ENCODE peak calls at places on chromosomes 6 and 20, in six cellular contexts. F is GM12878; Y is heart right ventricle; A is CD4-positive, CD25-positive, alpha-beta regulatory T cell; W is fibroblast of lung; U is left ventricle myocardium inferior. H is an unnamed sample.

GRCh38 chr6:5665173-5665572 is 341.6 kb downstream of the NRN1 start:
- DNase-seq in F (no peak), Y (no peak), A (peak; percentile 58), W (no peak), U (no peak), H (no peak)

GRCh38 chr6:163732479-163732878 is 318.0 kb downstream of the QKI start:
- DNase-seq in F (no peak), Y (no peak), A (no peak), W (no peak), U (no peak), H (no peak)

GRCh38 chr6:156279306-156279969 is 497.7 kb upstream of the ARID1B start:
- DNase-seq in F (peak; percentile 28), Y (no peak), A (no peak), W (no peak), U (no peak), H (no peak)

GRCh38 chr6:20056350-20056992 is 155.8 kb downstream of the MBOAT1 start:
- DNase-seq in F (peak; percentile 8), Y (no peak), A (no peak), W (peak; percentile 70), U (no peak), H (peak; percentile 86)

GRCh38 chr6:63787021-63787420 is 151.4 kb downstream of the PHF3 start:
- DNase-seq in F (no peak), Y (no peak), A (no peak), W (no peak), U (no peak), H (no peak)

GRCh38 chr6:20933057-20933792 is 399.0 kb downstream of the CDKAL1 start:
- DNase-seq in F (no peak), Y (no peak), A (no peak), W (no peak), U (no peak), H (no peak)

GRCh38 chr6:151589667-151590066 is 95.8 kb downstream of the CCDC170 start:
- DNase-seq in F (no peak), Y (no peak), A (no peak), W (no peak), U (no peak), H (no peak)

GRCh38 chr6:20319520-20320357 is 81.9 kb upstream of the E2F3 start:
- DNase-seq in F (peak; percentile 98), Y (peak; percentile 32), A (peak; percentile 85), W (no peak), U (no peak), H (no peak)

GRCh38 chr6:157519255-157520116 is 138.5 kb downstream of the ZDHHC14 start:
- DNase-seq in F (no peak), Y (no peak), A (no peak), W (no peak), U (no peak), H (no peak)

GRCh38 chr20:59629141-59630045 is 25.1 kb downstream of the PHACTR3 start:
- DNase-seq in F (no peak), Y (no peak), A (no peak), W (no peak), U (no peak), H (no peak)

GRCh38 chr6:121055572-121056163 is 278.6 kb downstream of the TBC1D32 start:
- DNase-seq in F (peak; percentile 4), Y (no peak), A (peak; percentile 26), W (peak; percentile 65), U (no peak), H (peak; percentile 86)

GRCh38 chr20:32918751-32919150 is 60.0 kb downstream of the EFCAB8 start:
- DNase-seq in F (no peak), Y (no peak), A (no peak), W (no peak), U (no peak), H (no peak)

GRCh38 chr6:30463651-30464618 is 25.4 kb upstream of the HLA-E start:
- DNase-seq in F (peak; percentile 15), Y (peak; percentile 42), A (peak; percentile 64), W (peak; percentile 58), U (peak; percentile 40), H (no peak)
- H3K27me3 ChIP-seq in F (peaks cover 39% of the 10 kb centered on the region), Y (peaks cover 95% of the 10 kb centered on the region), A (peaks cover 77% of the 10 kb centered on the region), W (peaks cover 82% of the 10 kb centered on the region), U (peaks cover 97% of the 10 kb centered on the region), H (peaks cover 94% of the 10 kb centered on the region)

DNA sequence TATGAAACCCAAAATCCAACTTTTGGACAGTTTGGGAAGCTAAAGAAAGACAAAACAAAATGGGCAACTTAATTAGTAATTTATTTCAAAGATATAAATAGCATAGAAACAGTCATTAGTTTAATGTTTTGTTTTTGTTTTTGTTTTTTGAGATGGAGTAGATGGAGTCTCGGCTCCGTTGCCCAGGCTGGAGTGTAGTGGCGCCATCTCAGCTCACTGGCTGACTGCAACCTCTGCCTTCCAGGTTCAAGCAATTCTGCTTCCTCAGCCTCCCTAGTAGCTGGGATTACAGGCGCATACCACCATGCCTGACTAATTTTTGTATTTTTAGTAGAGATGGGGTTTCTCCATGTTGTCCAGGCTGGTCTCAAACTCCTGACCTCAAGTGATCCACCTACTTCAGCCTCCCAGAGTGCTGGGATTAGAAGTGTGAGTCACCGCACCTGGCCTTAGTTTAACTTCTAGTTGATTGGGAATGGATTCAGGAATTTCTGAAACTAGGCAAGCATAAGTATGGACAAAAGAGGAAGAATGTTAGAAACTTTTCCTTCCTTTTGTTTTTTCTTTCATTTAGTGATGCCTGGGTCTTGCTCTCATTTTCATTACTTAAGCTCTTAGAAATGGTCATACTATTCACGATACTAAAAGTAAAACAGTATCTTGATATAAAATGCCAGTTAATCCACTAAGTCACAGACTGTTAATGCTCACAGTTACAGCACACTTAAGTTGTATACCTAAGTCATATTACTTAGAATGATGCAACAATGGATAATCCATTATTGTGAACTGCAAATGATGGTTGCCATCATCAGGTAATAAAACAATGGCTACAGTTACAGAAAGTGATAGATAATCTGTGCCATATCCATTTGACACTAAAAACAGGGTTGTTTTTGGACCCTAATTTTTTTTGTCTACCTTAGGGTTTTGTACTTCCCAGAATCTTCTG is 8.2 kb downstream of the SENP6 start:
- DNase-seq in F (no peak), Y (no peak), A (no peak), W (peak; percentile 18), U (no peak), H (peak; percentile 54)
- H3K4me1 ChIP-seq in F (peaks cover 34% of the 10 kb centered on the region), Y (peaks cover 74% of the 10 kb centered on the region), A (peaks cover 66% of the 10 kb centered on the region), W (peaks cover 2% of the 10 kb centered on the region), U (peaks cover 93% of the 10 kb centered on the region), H (peaks cover 54% of the 10 kb centered on the region)

GRCh38 chr20:38195521-38195920 is 30.5 kb upstream of the TGM2 start:
- DNase-seq in F (no peak), Y (no peak), A (no peak), W (no peak), U (no peak), H (no peak)

GRCh38 chr20:38196592-38196991 is 31.5 kb upstream of the TGM2 start:
- DNase-seq in F (no peak), Y (peak; percentile 77), A (no peak), W (peak; percentile 89), U (peak; percentile 82), H (peak; percentile 91)

GRCh38 chr20:38198238-38198861 is 33.3 kb upstream of the TGM2 start:
- DNase-seq in F (no peak), Y (no peak), A (no peak), W (no peak), U (no peak), H (no peak)

GRCh38 chr20:38196016-38196415 is 30.9 kb upstream of the TGM2 start:
- DNase-seq in F (no peak), Y (no peak), A (no peak), W (no peak), U (no peak), H (no peak)

DNA sequence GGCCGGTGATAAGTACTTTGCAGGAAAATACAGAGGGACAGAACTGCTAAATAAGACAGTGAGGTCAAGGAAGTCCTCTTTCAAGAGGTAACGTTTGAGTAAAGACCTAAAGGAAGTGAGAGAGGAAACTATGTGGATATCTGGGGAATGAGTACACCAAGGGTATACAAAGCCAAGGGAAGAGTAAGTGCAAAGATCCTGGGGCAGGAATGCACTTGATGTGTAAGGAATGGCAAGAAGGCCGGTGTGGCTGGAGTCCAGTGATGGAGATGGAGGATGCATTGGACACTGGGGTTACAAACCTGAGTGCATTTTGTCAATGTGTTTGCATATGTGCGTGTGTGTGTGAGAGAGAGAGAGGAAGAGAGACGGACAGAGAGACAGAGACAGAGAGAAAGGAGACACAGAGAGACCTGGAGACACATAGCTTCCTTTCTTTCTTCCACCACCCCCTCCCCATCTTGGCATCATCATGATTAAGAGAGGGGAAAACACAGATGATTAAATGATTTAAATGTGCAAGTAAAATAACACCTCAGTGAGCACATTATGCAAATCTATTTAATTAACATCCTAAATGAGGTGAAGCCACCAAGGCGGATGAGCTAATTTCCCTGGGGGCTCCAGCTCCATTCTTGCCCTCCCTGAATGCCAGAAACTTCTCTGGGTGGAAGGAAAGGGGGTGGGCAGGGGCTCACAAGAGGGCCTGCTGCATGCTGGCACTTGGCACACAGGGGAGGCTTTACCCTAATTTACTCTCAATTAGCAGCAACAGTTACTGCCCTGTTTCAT is 32.3 kb upstream of the TGM2 start:
- DNase-seq in F (no peak), Y (no peak), A (no peak), W (no peak), U (no peak), H (no peak)
- H3K4me3 ChIP-seq in F (no peak overlapping the region), Y (no peak overlapping the region), A (no peak overlapping the region), W (no peak overlapping the region), U (no peak overlapping the region), H (no peak overlapping the region)

DNA sequence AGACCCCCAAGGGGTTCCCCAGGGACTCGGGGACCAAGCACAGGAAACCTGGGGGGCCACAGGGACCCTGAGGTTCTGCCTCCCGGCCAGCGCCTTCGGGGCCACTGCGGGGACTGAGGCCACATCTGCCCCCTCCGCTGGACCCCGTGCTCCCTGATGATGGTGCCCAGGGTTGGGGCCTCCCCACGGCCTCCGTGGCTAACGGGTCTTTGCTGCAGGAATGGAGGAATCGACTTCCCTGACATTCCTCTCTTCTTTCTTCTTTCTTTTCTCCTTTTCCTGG is 330.2 kb downstream of the TAF4 start:
- DNase-seq in F (no peak), Y (no peak), A (no peak), W (no peak), U (no peak), H (no peak)
- H3K27me3 ChIP-seq in F (no peaks in the 10 kb centered on the region), Y (peaks cover 17% of the 10 kb centered on the region), A (no peaks in the 10 kb centered on the region), W (peaks cover 14% of the 10 kb centered on the region), U (peaks cover 97% of the 10 kb centered on the region), H (peaks cover 30% of the 10 kb centered on the region)

GRCh38 chr6:15243994-15244604 is 1.8 kb upstream of the JARID2 start:
- DNase-seq in F (no peak), Y (no peak), A (no peak), W (no peak), U (no peak), H (no peak)
- H3K4me1 ChIP-seq in F (no peaks in the 10 kb centered on the region), Y (peaks cover 36% of the 10 kb centered on the region), A (peaks cover 27% of the 10 kb centered on the region), W (no peaks in the 10 kb centered on the region), U (peaks cover 64% of the 10 kb centered on the region), H (peaks cover 22% of the 10 kb centered on the region)

DNA sequence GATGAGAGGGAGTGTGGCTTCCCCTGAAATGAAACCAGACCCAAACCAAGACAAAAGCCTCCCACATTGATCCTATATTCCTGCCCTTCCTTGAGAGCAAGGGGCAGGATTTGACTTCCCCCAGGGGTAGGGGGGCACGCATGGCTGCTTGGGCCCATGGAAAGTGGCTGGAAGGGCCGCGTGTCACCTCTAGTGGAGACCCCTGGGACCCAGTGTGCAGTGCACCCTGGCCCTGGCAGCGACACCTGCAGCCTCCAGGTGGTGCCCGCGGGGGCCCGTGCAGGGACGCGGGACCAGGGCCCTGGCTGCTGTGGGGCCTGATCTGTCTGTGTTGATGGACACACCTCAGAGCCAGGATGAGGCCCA is 18.0 kb upstream of the SLCO4A1 start:
- DNase-seq in F (no peak), Y (no peak), A (no peak), W (no peak), U (no peak), H (no peak)
- H3K4me3 ChIP-seq in F (peak overlapping the region; percentile 38), Y (peak overlapping the region; percentile 23), A (no peak overlapping the region), W (no peak overlapping the region), U (peak overlapping the region; percentile 25), H (no peak overlapping the region)

GRCh38 chr6:36333889-36334288 is 2.8 kb downstream of the BNIP5 start:
- DNase-seq in F (no peak), Y (no peak), A (no peak), W (no peak), U (no peak), H (peak; percentile 25)
- H3K27me3 ChIP-seq in F (peaks cover 6% of the 10 kb centered on the region), Y (peaks cover 14% of the 10 kb centered on the region), A (peaks cover 3% of the 10 kb centered on the region), W (peaks cover 40% of the 10 kb centered on the region), U (peaks cover 81% of the 10 kb centered on the region), H (peaks cover 51% of the 10 kb centered on the region)

H was measured in adipocyte.